ENCODE peak calls at places on chromosomes 1 and 21, in seven cellular contexts. D is H1, N is neuronal stem cell, F is IMR-90, L is mesenchymal stem cell, I is H9, M is trophoblast cell. E is an unnamed sample.

GRCh38 chr1:199160521-199161318 is 521.9 kb downstream of the PTPRC start:
- DNase-seq in D (no peak), M (no peak), F (no peak), I (no peak), L (no peak), N (no peak), E (no peak)

GRCh38 chr21:31788581-31788980 is 56.7 kb upstream of the SCAF4 start:
- DNase-seq in N (no peak), L (no peak), I (no peak), M (peak), F (no peak), D (no peak), E (no peak)

GRCh38 chr21:44734841-44735240 is 23.5 kb upstream of the TSPEAR start:
- DNase-seq in N (no peak), L (no peak), I (peak), M (no peak), D (peak), F (no peak), E (no peak)

GRCh38 chr1:36223373-36223995 is 759 bp upstream of the THRAP3 start:
- DNase-seq in F (peak), M (peak), L (peak), D (no peak), I (no peak), N (no peak), E (peak)

GRCh38 chr1:185314416-185314815 is 2.6 kb downstream of the IVNS1ABP start:
- DNase-seq in M (peak), I (no peak), N (no peak), F (no peak), L (peak), D (no peak), E (peak)

GRCh38 chr1:211944733-211945500 is 90.4 kb downstream of the INTS7 start:
- DNase-seq in D (no peak), I (peak), L (peak), N (no peak), F (peak), M (peak), E (peak)

GRCh38 chr1:48246727-48247126 is 24.2 kb downstream of the SLC5A9 start:
- DNase-seq in F (no peak), L (no peak), I (no peak), M (no peak), D (no peak), N (no peak), E (no peak)

GRCh38 chr1:48947761-48948537 is 171.3 kb upstream of the BEND5 start:
- DNase-seq in N (no peak), F (no peak), I (peak), D (peak), M (no peak), L (no peak), E (no peak)

GRCh38 chr1:111990026-111990877 is 784 bp upstream of the KCND3 start:
- DNase-seq in N (peak), I (peak), L (peak), D (peak), F (no peak), M (no peak), E (peak)

GRCh38 chr1:112515311-112516009 is 6.7 kb downstream of the WNT2B start:
- DNase-seq in F (peak), N (peak), M (no peak), D (no peak), L (peak), I (peak), E (peak)

GRCh38 chr1:81604982-81605381 is 195.8 kb upstream of the ADGRL2 start:
- DNase-seq in M (no peak), I (no peak), N (no peak), D (no peak), L (no peak), F (no peak), E (peak)

GRCh38 chr1:174949061-174949460 is 50.7 kb upstream of the CACYBP start:
- DNase-seq in D (no peak), L (no peak), I (no peak), N (no peak), F (no peak), M (no peak), E (no peak)

GRCh38 chr1:23772049-23772853 is 6.0 kb upstream of the PITHD1 start:
- DNase-seq in I (peak), D (peak), M (peak), L (peak), F (peak), N (peak), E (peak)

GRCh38 chr1:68225781-68226180 is 6.5 kb downstream of the WLS start:
- DNase-seq in I (no peak), D (no peak), M (no peak), F (peak), N (no peak), L (no peak), E (no peak)

GRCh38 chr1:15618685-15619525 is 1.6 kb downstream of the DDI2 start:
- DNase-seq in N (no peak), F (peak), L (peak), I (no peak), M (peak), D (no peak), E (no peak)

GRCh38 chr1:225573216-225573615 is 79.7 kb downstream of the ENAH start:
- DNase-seq in D (no peak), I (no peak), N (no peak), M (no peak), L (no peak), F (no peak), E (no peak)

GRCh38 chr1:180953791-180954721 is 41.4 kb downstream of the KIAA1614 start:
- DNase-seq in M (peak), L (peak), D (no peak), F (peak), I (no peak), N (no peak), E (no peak)

GRCh38 chr1:180952657-180953013 is 39.9 kb downstream of the KIAA1614 start:
- DNase-seq in M (no peak), N (no peak), F (no peak), D (no peak), L (no peak), I (no peak), E (no peak)

GRCh38 chr1:180953291-180953747 is 40.6 kb downstream of the KIAA1614 start:
- DNase-seq in D (no peak), N (no peak), L (no peak), F (no peak), M (peak), I (no peak), E (no peak)

GRCh38 chr1:180956028-180956640 is 43.4 kb downstream of the KIAA1614 start:
- DNase-seq in L (no peak), I (no peak), F (no peak), D (no peak), N (no peak), M (no peak), E (no peak)

DNA sequence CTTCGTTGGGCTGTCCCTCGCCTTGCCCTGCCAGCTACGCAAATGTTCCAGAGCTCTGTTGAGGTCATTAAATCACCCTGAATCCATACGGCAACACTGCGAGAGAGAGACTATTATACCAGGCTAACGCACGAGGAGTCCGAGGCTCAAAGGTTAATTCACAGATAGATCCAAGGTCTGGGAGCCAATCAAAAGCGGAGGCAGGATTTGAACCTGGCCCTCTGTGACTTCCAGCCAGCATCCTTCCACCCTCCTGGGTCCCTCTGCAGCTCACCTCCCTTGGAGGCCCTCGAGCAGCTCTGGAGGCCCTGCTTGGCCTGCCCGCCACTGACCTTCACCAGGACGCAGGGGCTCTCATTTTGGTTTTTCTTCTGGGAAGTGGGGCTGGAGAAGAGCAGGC is 42.1 kb downstream of the KIAA1614 start:
- DNase-seq in F (no peak), I (no peak), D (no peak), N (no peak), M (no peak), L (no peak), E (no peak)
- H2BK120ac ChIP-seq in F (no peak), I (no peak), D (no peak), N (no peak), M (no peak), L (no peak), E (no peak)

GRCh38 chr1:220251272-220251671 is 21.0 kb downstream of the RAB3GAP2 start:
- DNase-seq in D (no peak), F (no peak), L (no peak), M (no peak), N (no peak), I (no peak), E (no peak)

GRCh38 chr1:220249522-220249921 is 22.7 kb downstream of the RAB3GAP2 start:
- DNase-seq in L (no peak), N (no peak), M (no peak), I (no peak), D (no peak), F (no peak), E (peak)

GRCh38 chr1:220255204-220255603 is 17.0 kb downstream of the RAB3GAP2 start:
- DNase-seq in L (no peak), N (no peak), D (no peak), M (no peak), F (no peak), I (no peak), E (no peak)
- H2BK5ac ChIP-seq in L (no peak), N (no peak), D (no peak), M (no peak), F (no peak), I (no peak), E (no peak)

DNA sequence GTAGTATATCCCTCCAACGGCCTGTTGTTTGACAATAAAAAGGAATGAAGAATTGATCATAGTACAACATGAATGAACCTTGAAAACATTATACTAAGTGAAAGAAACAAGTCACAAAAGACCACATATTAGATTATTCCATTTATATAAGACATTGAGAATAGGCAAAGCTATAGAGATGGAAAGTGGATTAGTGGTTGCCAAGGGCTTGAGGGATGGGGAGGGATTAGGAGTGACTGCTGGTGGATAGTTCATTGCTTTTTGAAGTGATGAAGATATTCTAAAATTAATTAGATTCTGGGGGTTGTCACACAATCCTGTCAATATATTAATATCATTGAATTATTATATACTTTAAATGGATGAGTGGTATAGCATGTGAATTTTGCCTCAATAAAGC is 142.5 kb upstream of the DPT start:
- DNase-seq in F (no peak), I (no peak), L (no peak), M (no peak), N (no peak), D (no peak), E (no peak)
- H2BK120ac ChIP-seq in F (no peak), I (no peak), L (no peak), M (no peak), N (no peak), D (no peak), E (no peak)

GRCh38 chr1:10741696-10742095 is 54.8 kb downstream of the CASZ1 start:
- DNase-seq in L (no peak), I (no peak), F (no peak), N (no peak), M (no peak), D (no peak), E (no peak)
- H2BK5ac ChIP-seq in L (no peak), I (no peak), F (no peak), N (no peak), M (no peak), D (no peak), E (no peak)

GRCh38 chr21:43207043-43207315 is 38.2 kb downstream of the CRYAA start:
- DNase-seq in N (no peak), D (no peak), F (no peak), L (no peak), M (no peak), I (no peak), E (no peak)

GRCh38 chr21:43204638-43205037 is 35.8 kb downstream of the CRYAA start:
- DNase-seq in F (no peak), L (no peak), I (no peak), M (no peak), D (no peak), N (no peak), E (no peak)

GRCh38 chr21:43208561-43209332 is 39.9 kb downstream of the CRYAA start:
- DNase-seq in N (no peak), D (no peak), L (no peak), I (peak), F (no peak), M (no peak), E (peak)

GRCh38 chr21:43207868-43208267 is 39.1 kb downstream of the CRYAA start:
- DNase-seq in L (no peak), F (no peak), I (no peak), M (no peak), D (no peak), N (no peak), E (no peak)

GRCh38 chr21:43206231-43207042 is 37.6 kb downstream of the CRYAA start:
- DNase-seq in I (peak), D (no peak), N (no peak), L (no peak), F (no peak), M (no peak), E (no peak)
- H2BK120ac ChIP-seq in I (no peak), D (no peak), N (no peak), L (no peak), F (no peak), M (no peak), E (no peak)

DNA sequence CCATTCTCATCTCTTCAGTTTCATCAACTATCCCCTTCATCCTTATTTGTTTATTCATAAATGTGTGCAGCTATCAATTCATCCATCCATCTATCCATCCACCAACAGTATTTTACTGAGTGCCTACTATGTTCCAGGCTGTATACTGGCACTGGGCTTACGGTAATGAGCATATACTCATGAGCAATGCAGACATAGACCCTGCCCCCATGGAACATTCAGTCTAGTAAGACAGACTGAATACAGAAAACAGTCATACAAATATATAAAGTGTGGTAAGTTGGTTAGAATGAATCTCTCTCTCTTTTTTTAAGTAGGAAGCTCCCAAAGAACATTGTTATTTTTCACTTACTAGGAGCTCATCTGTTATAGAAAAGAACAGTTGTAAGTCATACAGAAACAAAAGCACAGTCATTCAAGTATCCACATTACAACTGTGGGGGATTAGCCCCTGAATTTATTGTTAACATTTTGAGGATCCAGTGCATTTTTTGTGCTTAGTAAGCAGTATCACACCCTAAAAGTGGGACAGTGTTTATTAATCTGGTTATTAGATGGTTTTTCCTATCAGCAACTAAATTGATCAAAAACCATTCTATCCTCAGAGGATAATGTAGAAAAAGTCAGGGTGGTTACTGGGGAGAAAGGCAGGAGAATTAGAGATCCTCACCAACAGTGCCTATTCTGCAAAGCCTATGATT is 3.6 kb downstream of the SLC16A4 start:
- DNase-seq in N (no peak), D (no peak), F (no peak), L (no peak), M (no peak), I (no peak), E (no peak)
- H2BK5ac ChIP-seq in N (no peak), D (no peak), F (no peak), L (no peak), M (no peak), I (no peak), E (no peak)

GRCh38 chr1:13694886-13695684 is 4.9 kb upstream of the PRDM2 start:
- DNase-seq in L (no peak), N (no peak), M (peak), F (no peak), D (no peak), I (no peak), E (peak)
- H2BK120ac ChIP-seq in L (no peak), N (no peak), M (no peak), F (no peak), D (no peak), I (no peak), E (no peak)